ENCODE peak calls at places on chromosomes 11 and 22, in seven cellular contexts. R is mesenchymal stem cell; J is IMR-90; H is heart left ventricle; Y is CD8-positive, alpha-beta memory T cell; M is body of pancreas; B is tibial nerve. A is an unnamed sample.

GRCh38 chr11:8732748-8733241 is 50.2 kb downstream of the RPL27A start:
- DNase-seq in R (peak; percentile 75), J (peak; percentile 80), H (peak; percentile 88), Y (no peak), M (peak; percentile 73), B (peak; percentile 39), A (peak; percentile 56)

GRCh38 chr22:49052560-49052959 is 775.1 kb downstream of the BRD1 start:
- DNase-seq in R (no peak), J (no peak), H (no peak), Y (no peak), M (no peak), B (no peak), A (no peak)

GRCh38 chr22:22769434-22770279 is 118.0 kb upstream of the IGLL5 start:
- DNase-seq in R (no peak), J (no peak), H (no peak), Y (no peak), M (no peak), B (no peak), A (no peak)

GRCh38 chr11:118820412-118821357 is 29.7 kb upstream of the DDX6 start:
- DNase-seq in R (no peak), J (no peak), H (peak; percentile 89), Y (no peak), M (peak; percentile 87), B (peak; percentile 16), A (no peak)

GRCh38 chr22:36816635-36817428 is at the start of gene PVALB:
- DNase-seq in R (peak; percentile 24), J (peak; percentile 13), H (no peak), Y (no peak), M (peak; percentile 6), B (no peak), A (no peak)

GRCh38 chr11:20367313-20367948 is 3.9 kb downstream of the HTATIP2 start:
- DNase-seq in R (peak; percentile 91), J (peak; percentile 94), H (no peak), Y (peak; percentile 52), M (no peak), B (no peak), A (peak; percentile 83)

GRCh38 chr22:22576989-22577427 is 17.9 kb upstream of the PRAME start:
- DNase-seq in R (no peak), J (no peak), H (no peak), Y (no peak), M (no peak), B (no peak), A (no peak)

GRCh38 chr11:20067665-20068064 is 92.6 kb downstream of the DBX1 start:
- DNase-seq in R (no peak), J (no peak), H (no peak), Y (no peak), M (no peak), B (no peak), A (no peak)

GRCh38 chr11:74000770-74001169 is 8.1 kb downstream of the UCP3 start:
- DNase-seq in R (no peak), J (no peak), H (no peak), Y (no peak), M (no peak), B (no peak), A (no peak)

GRCh38 chr22:19716829-19717105 is 2.5 kb downstream of the SEPTIN5 start:
- DNase-seq in R (no peak), J (no peak), H (no peak), Y (no peak), M (no peak), B (no peak), A (no peak)

GRCh38 chr11:65381721-65382035 is 768 bp downstream of the SLC25A45 start:
- DNase-seq in R (peak; percentile 90), J (no peak), H (peak; percentile 80), Y (no peak), M (no peak), B (peak; percentile 33), A (no peak)
- H3K4me1 ChIP-seq in R (peaks cover 61% of the 10 kb centered on the region), J (peaks cover 27% of the 10 kb centered on the region), H (peaks cover 54% of the 10 kb centered on the region), Y (peaks cover 50% of the 10 kb centered on the region), M (peaks cover 95% of the 10 kb centered on the region), B (peaks cover 55% of the 10 kb centered on the region), A (peaks cover 59% of the 10 kb centered on the region)

GRCh38 chr11:114296190-114296978 is at the start of gene NNMT:
- DNase-seq in R (peak; percentile 99), J (peak; percentile 97), H (peak; percentile 81), Y (no peak), M (peak; percentile 56), B (peak; percentile 58), A (peak; percentile 66)

GRCh38 chr11:114301088-114301487 is 4.9 kb downstream of the NNMT start:
- DNase-seq in R (no peak), J (no peak), H (no peak), Y (no peak), M (no peak), B (no peak), A (no peak)

GRCh38 chr11:114296979-114297372 is 777 bp downstream of the NNMT start:
- DNase-seq in R (no peak), J (no peak), H (no peak), Y (no peak), M (no peak), B (no peak), A (no peak)

GRCh38 chr11:114297806-114298700 is 1.9 kb downstream of the NNMT start:
- DNase-seq in R (peak; percentile 70), J (no peak), H (no peak), Y (no peak), M (no peak), B (no peak), A (no peak)

GRCh38 chr11:114298701-114299090 is 2.5 kb downstream of the NNMT start:
- DNase-seq in R (peak; percentile 46), J (no peak), H (no peak), Y (no peak), M (no peak), B (no peak), A (no peak)
- H3K4me3 ChIP-seq in R (peak overlapping the region; percentile 22), J (peak overlapping the region; percentile 24), H (peak overlapping the region; percentile 64), Y (no peak overlapping the region), M (no peak overlapping the region), B (peak overlapping the region; percentile 29), A (no peak overlapping the region)

DNA sequence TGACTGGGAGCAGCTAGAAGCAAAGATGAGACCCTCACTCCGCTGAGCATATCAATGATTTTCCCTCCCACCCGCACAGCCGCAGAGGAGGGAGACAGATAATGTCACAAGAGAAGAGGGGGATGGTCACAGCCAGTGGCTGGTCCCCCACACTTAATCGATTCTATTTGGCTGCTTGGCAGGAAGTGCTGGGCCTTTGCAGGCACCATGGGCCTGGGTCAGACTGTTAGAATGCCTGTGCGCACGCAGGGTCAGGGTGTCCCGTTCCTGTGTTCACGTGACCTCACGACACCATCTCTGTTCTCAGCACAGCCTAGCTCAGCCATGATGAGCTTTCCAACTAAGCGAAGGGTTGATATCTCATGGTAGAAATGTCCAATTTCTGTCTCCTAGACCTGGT is 107.0 kb downstream of the MYO18B start:
- DNase-seq in R (no peak), J (no peak), H (no peak), Y (no peak), M (no peak), B (no peak), A (no peak)
- H3K27me3 ChIP-seq in R (peaks cover 3% of the 10 kb centered on the region), J (no peaks in the 10 kb centered on the region), H (no peaks in the 10 kb centered on the region), Y (no peaks in the 10 kb centered on the region), M (no peaks in the 10 kb centered on the region), B (no peaks in the 10 kb centered on the region), A (peaks cover 7% of the 10 kb centered on the region)

GRCh38 chr11:106468091-106468490 is 390.6 kb downstream of the AASDHPPT start:
- DNase-seq in R (peak; percentile 82), J (peak; percentile 79), H (no peak), Y (no peak), M (no peak), B (no peak), A (peak; percentile 37)
- H3K4me1 ChIP-seq in R (no peaks in the 10 kb centered on the region), J (peaks cover 17% of the 10 kb centered on the region), H (peaks cover 5% of the 10 kb centered on the region), Y (no peaks in the 10 kb centered on the region), M (peaks cover 47% of the 10 kb centered on the region), B (no peaks in the 10 kb centered on the region), A (peaks cover 34% of the 10 kb centered on the region)

GRCh38 chr11:32434116-32434386 is 1.3 kb downstream of the WT1 start:
- DNase-seq in R (no peak), J (no peak), H (no peak), Y (no peak), M (no peak), B (no peak), A (no peak)
- H3K4me3 ChIP-seq in R (no peak overlapping the region), J (no peak overlapping the region), H (peak overlapping the region; percentile 72), Y (no peak overlapping the region), M (no peak overlapping the region), B (no peak overlapping the region), A (no peak overlapping the region)

GRCh38 chr22:27874185-27874584 is 44.9 kb downstream of the PITPNB start:
- DNase-seq in R (no peak), J (no peak), H (no peak), Y (no peak), M (no peak), B (no peak), A (no peak)
- H3K27me3 ChIP-seq in R (no peaks in the 10 kb centered on the region), J (no peaks in the 10 kb centered on the region), H (no peaks in the 10 kb centered on the region), Y (no peaks in the 10 kb centered on the region), M (no peaks in the 10 kb centered on the region), B (no peaks in the 10 kb centered on the region), A (no peaks in the 10 kb centered on the region)

A was measured in SJSA1.